ENCODE peak calls at places on chromosome 2, in six cellular contexts. One of them, this sample, is unnamed.

GRCh38 chr2:136439277-136439676 is 321.3 kb upstream of the CXCR4 start:
- DNase-seq in ACHN: no peak
- DNase-seq in choroid plexus epithelial cell: no peak
- DNase-seq in aorta: no peak
- DNase-seq in astrocyte: no peak
- DNase-seq in mesothelial cell of epicardium: no peak
- DNase-seq in this sample: peak

GRCh38 chr2:128607440-128607839 is 288.8 kb upstream of the HS6ST1 start:
- DNase-seq in ACHN: no peak
- DNase-seq in choroid plexus epithelial cell: no peak
- DNase-seq in aorta: no peak
- DNase-seq in astrocyte: no peak
- DNase-seq in mesothelial cell of epicardium: peak
- DNase-seq in this sample: no peak

GRCh38 chr2:86017901-86018896 is 87.5 kb downstream of the POLR1A start:
- DNase-seq in ACHN: peak
- DNase-seq in choroid plexus epithelial cell: peak
- DNase-seq in aorta: peak
- DNase-seq in astrocyte: peak
- DNase-seq in mesothelial cell of epicardium: no peak
- DNase-seq in this sample: no peak

GRCh38 chr2:202072737-202073396 is at the start of gene KIAA2012:
- DNase-seq in ACHN: no peak
- DNase-seq in choroid plexus epithelial cell: no peak
- DNase-seq in aorta: no peak
- DNase-seq in astrocyte: no peak
- DNase-seq in mesothelial cell of epicardium: no peak
- DNase-seq in this sample: no peak

GRCh38 chr2:163558286-163559009 is 177.4 kb downstream of the FIGN start:
- DNase-seq in ACHN: no peak
- DNase-seq in choroid plexus epithelial cell: no peak
- DNase-seq in aorta: no peak
- DNase-seq in astrocyte: peak
- DNase-seq in mesothelial cell of epicardium: no peak
- DNase-seq in this sample: no peak

GRCh38 chr2:197240713-197241050 is 69.9 kb downstream of the ANKRD44 start:
- DNase-seq in ACHN: no peak
- DNase-seq in choroid plexus epithelial cell: no peak
- DNase-seq in aorta: no peak
- DNase-seq in astrocyte: no peak
- DNase-seq in mesothelial cell of epicardium: no peak
- DNase-seq in this sample: no peak

GRCh38 chr2:113869253-113869652 is 20.6 kb upstream of the ACTR3 start:
- DNase-seq in ACHN: no peak
- DNase-seq in choroid plexus epithelial cell: no peak
- DNase-seq in aorta: no peak
- DNase-seq in astrocyte: no peak
- DNase-seq in mesothelial cell of epicardium: no peak
- DNase-seq in this sample: no peak

GRCh38 chr2:187502467-187502866 is 51.8 kb downstream of the TFPI start:
- DNase-seq in ACHN: no peak
- DNase-seq in choroid plexus epithelial cell: no peak
- DNase-seq in aorta: no peak
- DNase-seq in astrocyte: no peak
- DNase-seq in mesothelial cell of epicardium: no peak
- DNase-seq in this sample: no peak

GRCh38 chr2:75573145-75573878 is 12.6 kb upstream of the EVA1A start:
- DNase-seq in ACHN: no peak
- DNase-seq in choroid plexus epithelial cell: no peak
- DNase-seq in aorta: no peak
- DNase-seq in astrocyte: no peak
- DNase-seq in mesothelial cell of epicardium: no peak
- DNase-seq in this sample: no peak